ENCODE peak calls at places on chromosomes 6 and 20, in seven cellular contexts. N is anterior cingulate cortex; O is T-helper 2 cell; R is mammary epithelial cell; M is cardiac muscle cell; Z is activated CD4-positive, alpha-beta T cell treated with anti-CD3 and anti-CD28 coated beads, Interleukin-2, amount 50 U/mL, for 48 hours; W is amniotic stem cell. Q is an unnamed sample.

GRCh38 chr6:139895205-139895793 is 520.9 kb upstream of the CITED2 start:
- DNase-seq in N (no peak), O (no peak), R (no peak), M (no peak), Z (no peak), W (no peak), Q (no peak)

GRCh38 chr6:151452750-151453427 is 963 bp upstream of the RMND1 start:
- DNase-seq in N (no peak), O (no peak), R (peak), M (peak), Z (no peak), W (peak), Q (peak)

GRCh38 chr6:32244946-32245398 is 21.1 kb upstream of the NOTCH4 start:
- DNase-seq in N (peak), O (peak), R (peak), M (peak), Z (peak), W (peak), Q (peak)

GRCh38 chr20:63060057-63060991 is 53.6 kb upstream of the BHLHE23 start:
- DNase-seq in N (no peak), O (no peak), R (peak), M (no peak), Z (no peak), W (no peak), Q (peak)

GRCh38 chr6:1464796-1465348 is 75.5 kb downstream of the FOXF2 start:
- DNase-seq in N (no peak), O (no peak), R (peak), M (no peak), Z (no peak), W (no peak), Q (no peak)

GRCh38 chr6:1552296-1552761 is 57.4 kb upstream of the FOXC1 start:
- DNase-seq in N (no peak), O (no peak), R (peak), M (no peak), Z (no peak), W (no peak), Q (peak)

GRCh38 chr6:117908246-117909107 is 1.4 kb downstream of the SLC35F1 start:
- DNase-seq in N (no peak), O (no peak), R (no peak), M (peak), Z (no peak), W (no peak), Q (no peak)

GRCh38 chr6:31228484-31228883 is 43.4 kb downstream of the HLA-C start:
- DNase-seq in N (no peak), O (no peak), R (no peak), M (no peak), Z (no peak), W (no peak), Q (no peak)

GRCh38 chr6:148183776-148184175 is 158.9 kb upstream of the SASH1 start:
- DNase-seq in N (no peak), O (no peak), R (no peak), M (no peak), Z (no peak), W (no peak), Q (no peak)

GRCh38 chr6:99348823-99349619 is 453 bp downstream of the FAXC start:
- DNase-seq in N (no peak), O (no peak), R (no peak), M (peak), Z (no peak), W (no peak), Q (no peak)

GRCh38 chr6:162636167-162636566 is 91.4 kb downstream of the PRKN start:
- DNase-seq in N (no peak), O (no peak), R (no peak), M (no peak), Z (no peak), W (no peak), Q (no peak)

GRCh38 chr6:84486526-84486925 is 259.1 kb upstream of the CEP162 start:
- DNase-seq in N (no peak), O (no peak), R (no peak), M (no peak), Z (no peak), W (no peak), Q (no peak)

GRCh38 chr6:135796884-135797283 is 54.6 kb upstream of the PDE7B start:
- DNase-seq in N (no peak), O (no peak), R (no peak), M (no peak), Z (no peak), W (no peak), Q (peak)

GRCh38 chr6:39057251-39058155 is 8.9 kb downstream of the GLP1R start:
- DNase-seq in N (no peak), O (no peak), R (no peak), M (no peak), Z (no peak), W (no peak), Q (no peak)

GRCh38 chr6:1596088-1596852 is 13.4 kb upstream of the FOXC1 start:
- DNase-seq in N (peak), O (peak), R (peak), M (peak), Z (peak), W (no peak), Q (peak)

GRCh38 chr20:46694484-46694883 is 5.2 kb upstream of the TP53RK start:
- DNase-seq in N (no peak), O (no peak), R (no peak), M (peak), Z (no peak), W (no peak), Q (peak)

GRCh38 chr6:27791182-27791939 is 120.8 kb downstream of the OR2B2 start:
- DNase-seq in N (no peak), O (no peak), R (peak), M (peak), Z (peak), W (peak), Q (peak)

GRCh38 chr20:13029687-13030510 is 21.1 kb downstream of the SPTLC3 start:
- DNase-seq in N (no peak), O (no peak), R (peak), M (no peak), Z (no peak), W (peak), Q (peak)

GRCh38 chr20:64192406-64192805 is 28.2 kb downstream of the MYT1 start:
- DNase-seq in N (no peak), O (no peak), R (no peak), M (peak), Z (no peak), W (no peak), Q (no peak)